ENCODE peak calls at places on chromosomes 16 and 17, in six cellular contexts. One of them, this sample, is unnamed.

GRCh38 chr17:43601280-43602050 is 55.3 kb upstream of the ETV4 start:
- DNase-seq in neural progenitor cell: no peak
- DNase-seq in HCT116: no peak
- DNase-seq in DND-41: no peak
- DNase-seq in ovary: no peak
- DNase-seq in PC-9: no peak
- DNase-seq in this sample: no peak

GRCh38 chr17:11608396-11608795 is 10.1 kb downstream of the DNAH9 start:
- DNase-seq in neural progenitor cell: no peak
- DNase-seq in HCT116: no peak
- DNase-seq in DND-41: no peak
- DNase-seq in ovary: peak; percentile 78
- DNase-seq in PC-9: no peak
- DNase-seq in this sample: no peak

GRCh38 chr17:60528828-60529227 is 2.8 kb upstream of the APPBP2 start:
- DNase-seq in neural progenitor cell: no peak
- DNase-seq in HCT116: no peak
- DNase-seq in DND-41: no peak
- DNase-seq in ovary: no peak
- DNase-seq in PC-9: no peak
- DNase-seq in this sample: no peak

GRCh38 chr16:65294154-65294553 is 172.3 kb upstream of the CDH11 start:
- DNase-seq in neural progenitor cell: no peak
- DNase-seq in HCT116: no peak
- DNase-seq in DND-41: no peak
- DNase-seq in ovary: peak; percentile 39
- DNase-seq in PC-9: no peak
- DNase-seq in this sample: no peak

GRCh38 chr17:83062818-83063671 is 16.4 kb upstream of the METRNL start:
- DNase-seq in neural progenitor cell: no peak
- DNase-seq in HCT116: no peak
- DNase-seq in DND-41: no peak
- DNase-seq in ovary: peak; percentile 23
- DNase-seq in PC-9: no peak
- DNase-seq in this sample: no peak

GRCh38 chr16:24257965-24258364 is 1.8 kb downstream of the CACNG3 start:
- DNase-seq in neural progenitor cell: peak; percentile 4
- DNase-seq in HCT116: no peak
- DNase-seq in DND-41: no peak
- DNase-seq in ovary: no peak
- DNase-seq in PC-9: no peak
- DNase-seq in this sample: no peak

GRCh38 chr16:85335584-85336492 is 223.6 kb upstream of the CIBAR2 start:
- DNase-seq in neural progenitor cell: no peak
- DNase-seq in HCT116: no peak
- DNase-seq in DND-41: no peak
- DNase-seq in ovary: no peak
- DNase-seq in PC-9: no peak
- DNase-seq in this sample: no peak

GRCh38 chr16:10569629-10570028 is 10.8 kb downstream of the EMP2 start:
- DNase-seq in neural progenitor cell: no peak
- DNase-seq in HCT116: no peak
- DNase-seq in DND-41: no peak
- DNase-seq in ovary: no peak
- DNase-seq in PC-9: no peak
- DNase-seq in this sample: no peak

GRCh38 chr17:67390646-67391480 is 13.8 kb downstream of the PITPNC1 start:
- DNase-seq in neural progenitor cell: no peak
- DNase-seq in HCT116: peak; percentile 89
- DNase-seq in DND-41: peak; percentile 30
- DNase-seq in ovary: no peak
- DNase-seq in PC-9: peak; percentile 95
- DNase-seq in this sample: peak; percentile 63

GRCh38 chr16:65075877-65076276 is 46.0 kb downstream of the CDH11 start:
- DNase-seq in neural progenitor cell: no peak
- DNase-seq in HCT116: no peak
- DNase-seq in DND-41: no peak
- DNase-seq in ovary: no peak
- DNase-seq in PC-9: no peak
- DNase-seq in this sample: no peak

GRCh38 chr16:24729967-24730815 is 740 bp downstream of the TNRC6A start:
- DNase-seq in neural progenitor cell: peak; percentile 31
- DNase-seq in HCT116: no peak
- DNase-seq in DND-41: peak; percentile 39
- DNase-seq in ovary: peak; percentile 62
- DNase-seq in PC-9: no peak
- DNase-seq in this sample: no peak

GRCh38 chr16:3170440-3171180 is 17.4 kb upstream of the OR1F1 start:
- DNase-seq in neural progenitor cell: peak; percentile 57
- DNase-seq in HCT116: no peak
- DNase-seq in DND-41: no peak
- DNase-seq in ovary: no peak
- DNase-seq in PC-9: no peak
- DNase-seq in this sample: no peak

GRCh38 chr17:74148901-74149596 is 54.4 kb upstream of the RPL38 start:
- DNase-seq in neural progenitor cell: no peak
- DNase-seq in HCT116: no peak
- DNase-seq in DND-41: no peak
- DNase-seq in ovary: no peak
- DNase-seq in PC-9: no peak
- DNase-seq in this sample: no peak

GRCh38 chr17:7856081-7856791 is 1.1 kb downstream of the NAA38 start:
- DNase-seq in neural progenitor cell: peak; percentile 57
- DNase-seq in HCT116: no peak
- DNase-seq in DND-41: peak; percentile 16
- DNase-seq in ovary: peak; percentile 69
- DNase-seq in PC-9: no peak
- DNase-seq in this sample: peak; percentile 33

GRCh38 chr16:74868501-74868900 is 93.9 kb upstream of the FA2H start:
- DNase-seq in neural progenitor cell: peak; percentile 61
- DNase-seq in HCT116: no peak
- DNase-seq in DND-41: no peak
- DNase-seq in ovary: no peak
- DNase-seq in PC-9: no peak
- DNase-seq in this sample: peak; percentile 56

GRCh38 chr16:67336646-67337045 is 10.0 kb downstream of the LRRC36 start:
- DNase-seq in neural progenitor cell: no peak
- DNase-seq in HCT116: no peak
- DNase-seq in DND-41: no peak
- DNase-seq in ovary: no peak
- DNase-seq in PC-9: no peak
- DNase-seq in this sample: no peak

GRCh38 chr17:50221500-50222480 is 20.4 kb upstream of the COL1A1 start:
- DNase-seq in neural progenitor cell: no peak
- DNase-seq in HCT116: no peak
- DNase-seq in DND-41: peak; percentile 40
- DNase-seq in ovary: peak; percentile 66
- DNase-seq in PC-9: peak; percentile 33
- DNase-seq in this sample: no peak

GRCh38 chr16:4550587-4550986 is 5.6 kb upstream of the C16orf96 start:
- DNase-seq in neural progenitor cell: no peak
- DNase-seq in HCT116: no peak
- DNase-seq in DND-41: no peak
- DNase-seq in ovary: no peak
- DNase-seq in PC-9: no peak
- DNase-seq in this sample: no peak

GRCh38 chr17:8430966-8431365 is 4.7 kb upstream of the NDEL1 start:
- DNase-seq in neural progenitor cell: peak; percentile 20
- DNase-seq in HCT116: no peak
- DNase-seq in DND-41: no peak
- DNase-seq in ovary: peak; percentile 55
- DNase-seq in PC-9: no peak
- DNase-seq in this sample: no peak

GRCh38 chr16:88389191-88389590 is 6.4 kb downstream of the ZNF469 start:
- DNase-seq in neural progenitor cell: no peak
- DNase-seq in HCT116: no peak
- DNase-seq in DND-41: no peak
- DNase-seq in ovary: no peak
- DNase-seq in PC-9: no peak
- DNase-seq in this sample: no peak

GRCh38 chr17:81399481-81400153 is 4.4 kb downstream of the BAHCC1 start:
- DNase-seq in neural progenitor cell: no peak
- DNase-seq in HCT116: no peak
- DNase-seq in DND-41: peak; percentile 33
- DNase-seq in ovary: no peak
- DNase-seq in PC-9: no peak
- DNase-seq in this sample: no peak
- H3K27ac ChIP-seq in neural progenitor cell: peak overlapping the region; percentile 96
- H3K27ac ChIP-seq in HCT116: peak overlapping the region; percentile 99
- H3K27ac ChIP-seq in DND-41: no peak overlapping the region
- H3K27ac ChIP-seq in ovary: peak overlapping the region; percentile 85
- H3K27ac ChIP-seq in PC-9: peak overlapping the region; percentile 54
- H3K27ac ChIP-seq in this sample: no peak overlapping the region

GRCh38 chr17:744937-745336 is 7.1 kb downstream of the GEMIN4 start:
- DNase-seq in neural progenitor cell: no peak
- DNase-seq in HCT116: no peak
- DNase-seq in DND-41: no peak
- DNase-seq in ovary: no peak
- DNase-seq in PC-9: no peak
- DNase-seq in this sample: no peak

GRCh38 chr17:745406-745805 is 6.7 kb downstream of the GEMIN4 start:
- DNase-seq in neural progenitor cell: no peak
- DNase-seq in HCT116: no peak
- DNase-seq in DND-41: no peak
- DNase-seq in ovary: no peak
- DNase-seq in PC-9: no peak
- DNase-seq in this sample: no peak

GRCh38 chr17:746783-747629 is 5.1 kb downstream of the GEMIN4 start:
- DNase-seq in neural progenitor cell: no peak
- DNase-seq in HCT116: no peak
- DNase-seq in DND-41: no peak
- DNase-seq in ovary: no peak
- DNase-seq in PC-9: no peak
- DNase-seq in this sample: no peak

GRCh38 chr17:743139-743538 is 8.9 kb downstream of the GEMIN4 start:
- DNase-seq in neural progenitor cell: no peak
- DNase-seq in HCT116: no peak
- DNase-seq in DND-41: no peak
- DNase-seq in ovary: no peak
- DNase-seq in PC-9: no peak
- DNase-seq in this sample: no peak

GRCh38 chr17:746181-746580 is 5.9 kb downstream of the GEMIN4 start:
- DNase-seq in neural progenitor cell: no peak
- DNase-seq in HCT116: no peak
- DNase-seq in DND-41: no peak
- DNase-seq in ovary: no peak
- DNase-seq in PC-9: no peak
- DNase-seq in this sample: no peak
- H3K4me1 ChIP-seq in neural progenitor cell: peaks cover 8% of the 10 kb centered on the region
- H3K4me1 ChIP-seq in HCT116: peaks cover 11% of the 10 kb centered on the region
- H3K4me1 ChIP-seq in DND-41: peaks cover 35% of the 10 kb centered on the region
- H3K4me1 ChIP-seq in ovary: peaks cover 6% of the 10 kb centered on the region
- H3K4me1 ChIP-seq in PC-9: peaks cover 13% of the 10 kb centered on the region
- H3K4me1 ChIP-seq in this sample: peaks cover 18% of the 10 kb centered on the region

GRCh38 chr17:76260669-76261068 is 4.5 kb upstream of the UBALD2 start:
- DNase-seq in neural progenitor cell: no peak
- DNase-seq in HCT116: no peak
- DNase-seq in DND-41: no peak
- DNase-seq in ovary: no peak
- DNase-seq in PC-9: no peak
- DNase-seq in this sample: no peak
- H3K4me3 ChIP-seq in neural progenitor cell: no peak overlapping the region
- H3K4me3 ChIP-seq in HCT116: no peak overlapping the region
- H3K4me3 ChIP-seq in DND-41: no peak overlapping the region
- H3K4me3 ChIP-seq in ovary: no peak overlapping the region
- H3K4me3 ChIP-seq in PC-9: no peak overlapping the region
- H3K4me3 ChIP-seq in this sample: no peak overlapping the region

GRCh38 chr17:17710728-17711541 is 29.7 kb downstream of the RAI1 start:
- DNase-seq in neural progenitor cell: peak; percentile 84
- DNase-seq in HCT116: peak; percentile 72
- DNase-seq in DND-41: no peak
- DNase-seq in ovary: no peak
- DNase-seq in PC-9: peak; percentile 96
- DNase-seq in this sample: no peak

GRCh38 chr17:17711708-17712141 is 30.5 kb downstream of the RAI1 start:
- DNase-seq in neural progenitor cell: peak; percentile 50
- DNase-seq in HCT116: no peak
- DNase-seq in DND-41: no peak
- DNase-seq in ovary: no peak
- DNase-seq in PC-9: no peak
- DNase-seq in this sample: no peak

GRCh38 chr17:17708816-17709215 is 27.6 kb downstream of the RAI1 start:
- DNase-seq in neural progenitor cell: no peak
- DNase-seq in HCT116: no peak
- DNase-seq in DND-41: no peak
- DNase-seq in ovary: no peak
- DNase-seq in PC-9: no peak
- DNase-seq in this sample: no peak

GRCh38 chr17:17709815-17710321 is 28.6 kb downstream of the RAI1 start:
- DNase-seq in neural progenitor cell: no peak
- DNase-seq in HCT116: no peak
- DNase-seq in DND-41: no peak
- DNase-seq in ovary: no peak
- DNase-seq in PC-9: no peak
- DNase-seq in this sample: no peak

DNA sequence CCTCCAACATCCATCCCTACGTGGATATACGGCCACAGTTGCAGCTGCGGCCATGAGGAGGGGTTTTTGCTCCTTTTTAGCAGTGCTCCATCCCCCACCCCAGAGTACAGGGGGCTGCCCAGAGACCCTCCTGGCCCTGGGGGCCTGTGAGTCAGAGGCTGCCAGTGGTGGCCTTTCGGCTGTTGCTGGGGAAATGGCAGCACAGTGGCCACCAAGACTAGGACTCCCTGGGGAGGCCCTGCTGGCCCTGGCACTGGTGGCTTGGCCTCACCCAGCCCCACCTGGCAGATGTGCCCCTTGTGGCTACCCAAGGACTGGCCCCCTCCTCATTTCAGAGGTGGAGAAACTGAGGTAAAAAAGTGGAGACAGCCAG is 29.1 kb downstream of the RAI1 start:
- DNase-seq in neural progenitor cell: no peak
- DNase-seq in HCT116: no peak
- DNase-seq in DND-41: no peak
- DNase-seq in ovary: no peak
- DNase-seq in PC-9: no peak
- DNase-seq in this sample: no peak
- H3K27ac ChIP-seq in neural progenitor cell: no peak overlapping the region
- H3K27ac ChIP-seq in HCT116: peak overlapping the region; percentile 84
- H3K27ac ChIP-seq in DND-41: no peak overlapping the region
- H3K27ac ChIP-seq in ovary: no peak overlapping the region
- H3K27ac ChIP-seq in PC-9: peak overlapping the region; percentile 80
- H3K27ac ChIP-seq in this sample: no peak overlapping the region

DNA sequence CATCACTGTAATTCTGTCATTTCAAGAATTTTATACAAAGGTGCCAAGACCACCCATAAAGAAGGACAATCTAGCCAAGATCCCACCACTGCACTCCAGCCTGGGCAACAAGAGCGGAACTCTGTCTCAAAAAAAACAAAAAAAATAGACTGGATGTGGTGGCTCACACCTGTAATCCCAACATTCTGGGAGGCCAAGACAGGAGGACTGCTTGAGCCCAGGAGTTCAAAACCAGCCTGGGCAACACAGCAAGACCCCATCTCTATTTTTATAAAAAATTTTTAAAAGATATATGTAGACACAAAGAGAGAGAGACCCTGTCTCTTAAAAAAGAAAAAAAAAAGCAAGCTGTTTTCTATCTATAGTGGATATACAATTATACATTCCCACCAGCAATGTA is 8.8 kb downstream of the UBE2G1 start:
- DNase-seq in neural progenitor cell: no peak
- DNase-seq in HCT116: no peak
- DNase-seq in DND-41: no peak
- DNase-seq in ovary: no peak
- DNase-seq in PC-9: no peak
- DNase-seq in this sample: no peak
- H3K4me1 ChIP-seq in neural progenitor cell: no peaks in the 10 kb centered on the region
- H3K4me1 ChIP-seq in HCT116: peaks cover 49% of the 10 kb centered on the region
- H3K4me1 ChIP-seq in DND-41: peaks cover 2% of the 10 kb centered on the region
- H3K4me1 ChIP-seq in ovary: peaks cover 6% of the 10 kb centered on the region
- H3K4me1 ChIP-seq in PC-9: peaks cover 29% of the 10 kb centered on the region
- H3K4me1 ChIP-seq in this sample: peaks cover 71% of the 10 kb centered on the region

This sample was measured in CD4-positive, alpha-beta memory T cell.